ENCODE peak calls at places on chromosomes 12 and 14, in eight cellular contexts. Y is fibroblast of lung, A is mammary epithelial cell, K is osteoblast, Q is psoas muscle, I is cardiac muscle cell, F is IMR-90, W is transverse colon. U is an unnamed sample.

GRCh38 chr14:103868242-103868897 is 21.0 kb upstream of the PPP1R13B start:
- DNase-seq in A (peak; percentile 91), K (peak; percentile 74), F (no peak), W (no peak), Q (no peak), I (no peak), Y (no peak), U (no peak)

GRCh38 chr14:54818201-54819133 is 84.2 kb downstream of the GCH1 start:
- DNase-seq in K (peak; percentile 86), Y (peak; percentile 53), I (peak; percentile 88), A (no peak), F (peak; percentile 69), Q (no peak), W (peak; percentile 24), U (no peak)

GRCh38 chr12:131388164-131388795 is 322.6 kb upstream of the SFSWAP start:
- DNase-seq in K (peak; percentile 70), I (no peak), Y (no peak), F (no peak), A (no peak), W (no peak), Q (no peak), U (no peak)

GRCh38 chr14:89270439-89271227 is 146.4 kb downstream of the FOXN3 start:
- DNase-seq in I (no peak), W (peak; percentile 72), A (peak; percentile 45), Y (no peak), F (no peak), Q (no peak), K (no peak), U (no peak)

GRCh38 chr12:6070472-6071257 is 53.8 kb downstream of the VWF start:
- DNase-seq in F (no peak), Y (no peak), K (peak; percentile 48), Q (no peak), W (no peak), A (no peak), I (no peak), U (no peak)

GRCh38 chr14:49677643-49678042 is 10.4 kb downstream of the POLE2 start:
- DNase-seq in Q (no peak), F (no peak), W (no peak), Y (no peak), I (no peak), K (no peak), A (no peak), U (no peak)

GRCh38 chr14:38128640-38129039 is 79.1 kb upstream of the SSTR1 start:
- DNase-seq in F (no peak), W (no peak), I (no peak), A (no peak), Y (no peak), K (no peak), Q (no peak), U (no peak)

GRCh38 chr14:95523818-95524448 is 7.5 kb upstream of the SYNE3 start:
- DNase-seq in F (peak; percentile 89), W (peak; percentile 79), K (no peak), I (peak; percentile 83), Q (no peak), Y (peak; percentile 90), A (no peak), U (no peak)

GRCh38 chr14:55814873-55815272 is 234.9 kb downstream of the KTN1 start:
- DNase-seq in Q (no peak), K (no peak), F (peak; percentile 42), W (no peak), A (no peak), I (peak; percentile 37), Y (no peak), U (no peak)

GRCh38 chr14:23865502-23865901 is 88.1 kb upstream of the DHRS4 start:
- DNase-seq in F (no peak), W (no peak), K (peak; percentile 29), A (no peak), Y (no peak), I (no peak), Q (no peak), U (no peak)

GRCh38 chr12:25495336-25496097 is 57.6 kb downstream of the LMNTD1 start:
- DNase-seq in F (peak; percentile 89), K (peak; percentile 79), A (peak; percentile 85), Q (no peak), W (no peak), I (peak; percentile 63), Y (peak; percentile 65), U (no peak)

GRCh38 chr12:130948136-130948535 is 5.6 kb upstream of the ADGRD1 start:
- DNase-seq in K (no peak), Y (no peak), W (no peak), F (no peak), A (no peak), I (no peak), Q (no peak), U (no peak)

GRCh38 chr12:78746001-78746400 is 118.6 kb upstream of the SYT1 start:
- DNase-seq in K (no peak), I (no peak), Q (no peak), W (no peak), F (no peak), Y (no peak), A (peak; percentile 39), U (peak; percentile 25)

GRCh38 chr14:30194769-30195168 is 267.1 kb upstream of the PRKD1 start:
- DNase-seq in K (no peak), I (peak; percentile 92), W (no peak), F (peak; percentile 91), Q (no peak), A (peak; percentile 5), Y (peak; percentile 90), U (no peak)

GRCh38 chr12:4031703-4032291 is 158.6 kb upstream of the PARP11 start:
- DNase-seq in K (no peak), A (peak; percentile 69), I (peak; percentile 49), Q (peak; percentile 36), W (peak; percentile 29), Y (no peak), F (peak; percentile 20), U (no peak)

GRCh38 chr14:99562848-99563748 is 40.9 kb downstream of the CCDC85C start:
- DNase-seq in Q (peak; percentile 69), A (peak; percentile 47), K (peak; percentile 88), Y (peak; percentile 72), W (peak; percentile 82), I (peak; percentile 78), F (peak; percentile 65), U (peak; percentile 56)

GRCh38 chr14:67627519-67627918 is 7.8 kb downstream of the ARG2 start:
- DNase-seq in Y (no peak), I (no peak), W (no peak), K (no peak), F (no peak), A (no peak), Q (no peak), U (no peak)

GRCh38 chr12:70080577-70080976 is 162.7 kb upstream of the CNOT2 start:
- DNase-seq in F (no peak), Y (no peak), W (no peak), Q (no peak), A (no peak), I (no peak), K (no peak), U (no peak)

GRCh38 chr14:21521526-21521925 is 4.6 kb downstream of the SALL2 start:
- DNase-seq in K (peak; percentile 26), A (no peak), W (no peak), Y (peak; percentile 50), F (peak; percentile 57), Q (no peak), I (peak; percentile 82), U (no peak)

GRCh38 chr12:114480309-114481199 is 74.6 kb upstream of the TBX5 start:
- DNase-seq in I (peak; percentile 76), W (no peak), A (peak; percentile 30), F (peak; percentile 56), Y (peak; percentile 66), K (no peak), Q (no peak), U (peak; percentile 23)

GRCh38 chr14:22485178-22485577 is 103.8 kb downstream of the DAD1 start:
- DNase-seq in A (no peak), K (no peak), W (no peak), F (no peak), Q (no peak), I (peak; percentile 64), Y (no peak), U (no peak)

GRCh38 chr14:103696027-103696402 is 19.2 kb downstream of the XRCC3 start:
- DNase-seq in F (no peak), A (no peak), W (no peak), Y (no peak), I (no peak), Q (no peak), K (peak; percentile 85), U (no peak)

GRCh38 chr14:104878582-104878981 is 13.5 kb downstream of the CEP170B start:
- DNase-seq in A (no peak), W (no peak), K (peak; percentile 83), F (no peak), Q (peak; percentile 10), Y (no peak), I (no peak), U (no peak)

GRCh38 chr14:91373591-91374245 is 43.9 kb downstream of the CCDC88C start:
- DNase-seq in K (peak; percentile 87), A (no peak), Y (no peak), Q (no peak), F (no peak), W (no peak), I (no peak), U (no peak)
- H3K4me1 ChIP-seq in K (no peaks in the 10 kb centered on the region), A (peaks cover 12% of the 10 kb centered on the region), Y (no peaks in the 10 kb centered on the region), Q (peaks cover 15% of the 10 kb centered on the region), F (no peaks in the 10 kb centered on the region), W (peaks cover 48% of the 10 kb centered on the region), I (peaks cover 8% of the 10 kb centered on the region), U (no peaks in the 10 kb centered on the region)

DNA sequence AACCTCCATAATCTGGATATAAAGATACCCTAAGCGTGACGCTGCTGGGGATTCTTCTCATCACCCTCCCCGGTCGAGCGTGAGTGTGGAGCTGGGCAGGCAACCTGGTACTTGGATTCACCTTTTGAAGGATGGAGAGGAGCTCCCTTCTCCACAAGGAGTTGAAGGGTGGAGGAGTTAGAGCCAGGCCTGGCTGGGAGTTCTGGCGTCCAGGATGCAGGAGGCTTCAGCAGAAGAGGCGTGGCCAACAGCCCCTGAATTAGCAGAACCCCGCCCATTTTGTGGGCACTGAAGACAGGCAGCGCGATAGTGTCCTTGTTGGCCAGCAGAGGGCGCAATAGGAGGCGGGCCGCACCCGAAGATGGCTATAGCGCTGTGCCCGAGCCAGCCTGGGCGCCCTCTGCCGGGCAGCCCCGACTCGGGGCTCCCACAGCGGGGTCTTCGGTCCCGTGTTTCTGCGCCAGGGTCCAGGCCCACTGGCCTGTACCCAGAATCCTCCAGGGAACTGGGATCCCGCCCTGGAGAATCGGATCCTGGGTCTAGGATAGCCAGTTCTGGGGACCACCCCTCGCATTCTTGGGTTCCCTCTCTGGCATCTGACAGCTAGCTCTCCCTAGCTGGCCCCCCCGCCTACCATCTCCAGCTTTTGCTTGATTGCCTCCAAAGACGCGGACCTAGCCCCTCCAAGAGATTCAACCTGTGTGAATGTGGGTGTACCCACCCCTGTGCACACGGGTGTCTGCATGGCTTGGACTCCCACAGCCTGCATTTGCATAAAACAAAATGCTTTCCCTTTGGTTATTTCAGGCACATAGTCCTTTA is 26.0 kb upstream of the SMUG1 start:
- DNase-seq in Y (peak; percentile 87), F (peak; percentile 85), W (peak; percentile 90), I (peak; percentile 94), A (peak; percentile 72), K (peak; percentile 94), Q (peak; percentile 87), U (peak; percentile 84)
- H3K4me3 ChIP-seq in Y (no peak overlapping the region), F (peak overlapping the region; percentile 15), W (peak overlapping the region; percentile 3), I (no peak overlapping the region), A (peak overlapping the region; percentile 29), K (peak overlapping the region; percentile 65), Q (peak overlapping the region; percentile 48), U (peak overlapping the region; percentile 10)

GRCh38 chr12:95439578-95440230 is 34.2 kb upstream of the METAP2 start:
- DNase-seq in K (no peak), I (no peak), Q (no peak), A (no peak), W (no peak), Y (no peak), F (no peak), U (no peak)
- H3K4me1 ChIP-seq in K (no peaks in the 10 kb centered on the region), I (no peaks in the 10 kb centered on the region), Q (no peaks in the 10 kb centered on the region), A (no peaks in the 10 kb centered on the region), W (no peaks in the 10 kb centered on the region), Y (no peaks in the 10 kb centered on the region), F (no peaks in the 10 kb centered on the region), U (no peaks in the 10 kb centered on the region)

GRCh38 chr12:55724940-55725309 is 3.9 kb downstream of the CD63 start:
- DNase-seq in Q (peak; percentile 14), A (no peak), F (no peak), K (peak; percentile 31), W (peak; percentile 8), I (no peak), Y (no peak), U (no peak)
- H3K4me3 ChIP-seq in Q (peak overlapping the region; percentile 29), A (no peak overlapping the region), F (no peak overlapping the region), K (no peak overlapping the region), W (no peak overlapping the region), I (no peak overlapping the region), Y (no peak overlapping the region), U (no peak overlapping the region)